ENCODE peak calls at places on chromosomes 5 and 9, in ten cellular contexts. Y is endothelial cell of umbilical vein, Q is ovary, H is left ventricle myocardium inferior, W is right lobe of liver, T is K562, Z is cardiac muscle cell, J is tibial artery, C is sigmoid colon, U is uterus. N is an unnamed sample. For H3K4me1 and H3K27me3, the result is how much of the 10 kb centered on the place peaks cover.

GRCh38 chr5:72065751-72066255 is 41.5 kb upstream of the MAP1B start:
- DNase-seq in Q (no peak), W (no peak), H (no peak), Z (peak), J (no peak), T (no peak), C (no peak), U (no peak), Y (no peak), N (no peak)

GRCh38 chr5:66958984-66959641 is 237.5 kb downstream of the CD180 start:
- DNase-seq in W (peak), Z (peak), C (peak), T (no peak), H (peak), Y (peak), U (peak), Q (peak), J (no peak), N (no peak)

GRCh38 chr5:109805882-109806281 is 116.2 kb downstream of the MAN2A1 start:
- DNase-seq in T (peak), H (no peak), J (no peak), Q (no peak), Y (no peak), U (no peak), C (no peak), W (peak), Z (peak), N (no peak)

GRCh38 chr5:51384281-51384840 is 1.1 kb downstream of the ISL1 start:
- DNase-seq in J (no peak), Z (peak), W (no peak), C (no peak), T (no peak), Q (no peak), H (no peak), U (no peak), Y (peak), N (no peak)

GRCh38 chr9:3525088-3525835 is 539 bp downstream of the RFX3 start:
- DNase-seq in Q (no peak), C (no peak), W (peak), U (no peak), H (peak), Z (peak), Y (peak), J (no peak), T (no peak), N (no peak)

GRCh38 chr5:172417130-172417802 is 37.1 kb downstream of the SH3PXD2B start:
- DNase-seq in H (no peak), Q (no peak), Y (no peak), C (peak), W (no peak), J (no peak), T (no peak), U (no peak), Z (no peak), N (no peak)

GRCh38 chr9:128164332-128164885 is 4.3 kb downstream of the BBLN start:
- DNase-seq in U (no peak), T (no peak), J (no peak), Z (no peak), Y (no peak), C (peak), H (no peak), W (no peak), Q (no peak), N (no peak)

GRCh38 chr5:111469905-111470304 is 42.4 kb downstream of the STARD4 start:
- DNase-seq in H (no peak), T (no peak), C (no peak), J (no peak), U (no peak), Y (no peak), W (no peak), Z (no peak), Q (no peak), N (no peak)

GRCh38 chr9:137478613-137479314 is 19.6 kb upstream of the NSMF start:
- DNase-seq in Y (no peak), C (peak), T (no peak), U (no peak), J (peak), H (no peak), W (peak), Q (no peak), Z (no peak), N (no peak)

GRCh38 chr5:37569466-37569865 is 190.3 kb downstream of the WDR70 start:
- DNase-seq in U (no peak), J (no peak), Q (no peak), Z (no peak), C (no peak), H (no peak), W (no peak), Y (no peak), T (no peak), N (no peak)

GRCh38 chr9:77901771-77902170 is 129.8 kb downstream of the GNAQ start:
- DNase-seq in C (no peak), H (no peak), U (no peak), W (no peak), Y (no peak), Z (no peak), T (no peak), Q (no peak), J (no peak), N (no peak)

GRCh38 chr9:33153001-33153400 is 14.1 kb downstream of the B4GALT1 start:
- DNase-seq in W (no peak), U (no peak), T (no peak), H (no peak), J (no peak), Z (no peak), Q (no peak), Y (no peak), C (no peak), N (no peak)

GRCh38 chr5:135182675-135183074 is 148.6 kb upstream of the PITX1 start:
- DNase-seq in C (no peak), H (no peak), Y (no peak), J (no peak), T (no peak), Q (no peak), Z (no peak), U (no peak), W (no peak), N (no peak)

GRCh38 chr9:27426717-27427645 is 97.1 kb upstream of the IFNK start:
- DNase-seq in H (no peak), Q (no peak), Z (peak), T (no peak), C (no peak), W (no peak), Y (no peak), U (no peak), J (no peak), N (peak)

GRCh38 chr9:136981588-136982231 is 1.1 kb upstream of the LCNL1 start:
- DNase-seq in W (no peak), Q (no peak), Z (peak), T (no peak), J (no peak), U (no peak), H (peak), C (no peak), Y (no peak), N (no peak)

GRCh38 chr9:124428751-124429529 is 13.7 kb upstream of the PSMB7 start:
- DNase-seq in H (no peak), J (no peak), C (peak), Y (no peak), Z (no peak), T (no peak), U (no peak), Q (no peak), W (no peak), N (no peak)

GRCh38 chr9:14547245-14548060 is 145.8 kb downstream of the ZDHHC21 start:
- DNase-seq in W (no peak), J (no peak), U (no peak), Y (no peak), H (no peak), C (no peak), T (no peak), Z (no peak), Q (no peak), N (no peak)

GRCh38 chr5:84378420-84378819 is 6.3 kb downstream of the EDIL3 start:
- DNase-seq in U (no peak), Z (no peak), Q (no peak), C (no peak), J (no peak), T (no peak), W (no peak), Y (no peak), H (no peak), N (no peak)

GRCh38 chr5:79890871-79891249 is 100.2 kb downstream of the MTX3 start:
- DNase-seq in T (no peak), J (no peak), W (no peak), U (no peak), H (no peak), Q (no peak), Z (no peak), Y (no peak), C (no peak), N (no peak)

GRCh38 chr5:16671208-16671607 is 54.4 kb upstream of the RETREG1 start:
- DNase-seq in C (no peak), H (no peak), T (no peak), Z (no peak), Y (no peak), Q (no peak), U (no peak), J (no peak), W (no peak), N (no peak)

GRCh38 chr5:148641735-148642134 is 12.6 kb downstream of the HTR4 start:
- DNase-seq in C (no peak), Q (no peak), W (no peak), U (no peak), H (no peak), J (no peak), T (no peak), Z (no peak), Y (no peak), N (no peak)
- H3K4me1 ChIP-seq in C (under half), Q (under half), W (under half), U (under half), H (under half), J (under half), T (under half), Z (under half), Y (under half), N (under half)

DNA sequence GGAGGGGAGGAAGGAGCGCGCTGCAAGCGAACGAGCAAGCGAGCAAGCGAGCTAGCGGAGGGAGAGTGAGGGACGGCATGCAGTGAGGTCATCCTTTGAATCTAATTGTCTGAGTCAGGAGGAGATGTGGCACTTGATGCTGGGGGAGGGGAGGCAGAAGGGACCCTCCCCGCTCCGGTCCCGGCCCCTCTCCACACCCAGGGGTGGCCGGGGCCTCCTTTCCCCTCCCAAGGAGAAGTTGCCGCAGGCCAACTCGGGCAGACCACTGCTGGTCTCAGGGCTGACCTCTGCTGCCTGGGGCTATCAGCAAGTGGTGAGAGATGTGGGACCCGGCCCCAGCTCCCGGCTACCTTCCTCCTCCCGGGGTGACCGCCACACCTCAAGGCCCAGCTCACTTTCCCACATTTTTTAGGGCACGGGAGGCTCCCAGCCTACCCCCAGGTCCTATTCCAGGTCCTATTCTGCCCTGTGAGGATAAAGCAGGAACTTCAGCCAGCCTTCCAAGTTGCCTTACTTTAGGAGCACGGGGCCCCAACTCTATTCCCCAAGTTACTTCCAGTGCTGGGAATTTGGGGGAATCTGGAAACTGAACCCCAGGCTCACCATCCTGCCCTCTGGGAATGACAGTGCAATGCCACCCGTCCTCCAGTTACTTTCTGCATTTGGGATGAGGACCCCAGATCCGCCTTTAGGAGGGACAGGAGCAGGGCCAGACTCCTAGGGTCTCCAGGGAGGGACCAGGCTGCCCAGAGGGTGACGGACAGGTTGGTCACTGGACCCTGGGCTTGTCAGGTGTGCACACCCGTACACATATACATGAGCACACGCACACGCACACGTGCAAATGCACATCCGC is 11.1 kb downstream of the CNTFR start:
- DNase-seq in Z (peak), Y (peak), C (no peak), T (no peak), Q (no peak), W (no peak), U (no peak), H (no peak), J (no peak), N (no peak)
- H3K27me3 ChIP-seq in Z (under half), Y (half or more), C (half or more), T (under half), Q (under half), W (under half), U (under half), H (half or more), J (half or more), N (under half)

GRCh38 chr5:125412051-125412560 is 665.7 kb upstream of the ZNF608 start:
- DNase-seq in Q (no peak), U (no peak), H (no peak), C (peak), J (no peak), Y (peak), Z (peak), T (no peak), W (no peak), N (peak)

GRCh38 chr5:125410501-125411162 is 664.2 kb upstream of the ZNF608 start:
- DNase-seq in W (no peak), U (no peak), Y (peak), Z (no peak), Q (no peak), J (no peak), T (no peak), H (no peak), C (no peak), N (no peak)

GRCh38 chr5:125413861-125414260 is 667.4 kb upstream of the ZNF608 start:
- DNase-seq in U (no peak), Z (no peak), Y (no peak), J (no peak), Q (no peak), C (no peak), H (no peak), T (no peak), W (no peak), N (no peak)

GRCh38 chr5:125411163-125412050 is 665.0 kb upstream of the ZNF608 start:
- DNase-seq in J (no peak), Q (no peak), Z (peak), W (no peak), H (no peak), T (no peak), Y (no peak), C (peak), U (no peak), N (no peak)

DNA sequence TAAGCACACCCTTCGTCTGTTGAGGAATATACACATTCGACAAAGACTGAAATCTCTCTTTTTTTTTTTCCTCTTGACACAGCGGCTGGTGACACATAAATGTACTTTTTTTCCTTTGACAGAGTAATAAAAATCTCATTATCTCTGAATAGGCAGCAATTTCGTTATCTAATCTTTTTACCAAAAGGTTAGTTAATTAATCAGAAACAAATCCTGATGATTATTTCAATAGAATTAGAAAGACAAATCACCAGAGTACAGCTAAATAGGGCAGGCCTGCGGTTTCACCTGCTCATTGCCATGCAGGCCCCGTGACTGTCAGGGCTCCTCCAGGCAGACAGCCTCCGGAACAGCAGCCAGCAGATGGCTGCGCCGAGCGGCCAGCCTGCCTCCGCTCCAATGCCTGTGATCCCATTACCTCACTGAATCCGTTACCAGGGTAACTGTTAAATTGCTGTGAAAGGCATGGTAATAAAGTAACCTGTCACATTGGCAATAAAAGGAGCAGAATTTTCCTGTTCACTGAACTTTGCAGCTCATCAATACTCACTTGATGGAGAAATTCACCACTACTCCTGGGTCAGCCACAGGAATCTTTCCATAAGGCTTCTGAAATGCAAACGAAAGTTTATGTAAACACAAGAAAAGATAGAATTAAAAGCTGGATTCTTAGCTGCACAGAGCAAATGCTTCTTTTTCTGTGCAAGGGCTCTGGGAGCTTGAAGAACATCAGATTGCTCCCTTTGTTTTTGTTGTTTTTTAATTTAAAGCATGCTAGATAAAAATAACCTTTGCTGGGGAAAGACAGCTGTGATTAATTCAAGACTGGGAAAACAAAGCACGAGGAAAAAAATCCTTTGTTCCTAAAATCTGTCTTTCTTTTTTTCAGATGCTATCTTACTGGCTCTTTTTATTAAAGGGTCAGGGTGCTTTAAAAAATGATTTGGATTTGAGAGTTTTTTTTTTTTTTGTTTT is 666.4 kb upstream of the ZNF608 start:
- DNase-seq in C (peak), Z (peak), J (peak), W (peak), Y (peak), H (peak), T (no peak), Q (peak), U (peak), N (peak)
- TF ChIP-seq CTCF in C (no peak), Z (peak), J (peak), W (no peak), Y (peak), H (peak), T (no peak), Q (no peak), U (no peak), N (no peak)

DNA sequence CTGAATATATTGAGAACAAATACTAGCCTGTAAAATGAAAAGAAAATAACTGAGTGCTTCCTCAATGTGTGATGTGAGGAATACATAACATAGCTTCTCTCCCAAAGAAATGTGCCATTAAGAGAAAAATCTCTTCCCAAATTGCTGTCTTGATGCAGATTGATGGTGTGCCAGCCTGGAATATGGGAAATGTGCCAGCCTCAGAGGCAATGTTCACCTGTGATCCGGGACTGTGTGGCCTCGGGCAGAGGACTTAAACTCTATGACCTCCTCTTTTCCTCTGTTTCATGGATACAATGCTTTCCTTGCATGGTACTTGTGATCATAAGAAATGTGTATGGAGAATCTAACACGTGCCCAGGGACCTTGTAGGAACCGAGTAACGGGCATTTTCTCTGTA is 370.9 kb downstream of the DIRAS2 start:
- DNase-seq in Q (no peak), W (no peak), C (no peak), Y (no peak), H (no peak), T (no peak), Z (no peak), U (no peak), J (no peak), N (no peak)
- H3K4me1 ChIP-seq in Q (under half), W (under half), C (under half), Y (under half), H (under half), T (under half), Z (under half), U (under half), J (under half), N (under half)

DNA sequence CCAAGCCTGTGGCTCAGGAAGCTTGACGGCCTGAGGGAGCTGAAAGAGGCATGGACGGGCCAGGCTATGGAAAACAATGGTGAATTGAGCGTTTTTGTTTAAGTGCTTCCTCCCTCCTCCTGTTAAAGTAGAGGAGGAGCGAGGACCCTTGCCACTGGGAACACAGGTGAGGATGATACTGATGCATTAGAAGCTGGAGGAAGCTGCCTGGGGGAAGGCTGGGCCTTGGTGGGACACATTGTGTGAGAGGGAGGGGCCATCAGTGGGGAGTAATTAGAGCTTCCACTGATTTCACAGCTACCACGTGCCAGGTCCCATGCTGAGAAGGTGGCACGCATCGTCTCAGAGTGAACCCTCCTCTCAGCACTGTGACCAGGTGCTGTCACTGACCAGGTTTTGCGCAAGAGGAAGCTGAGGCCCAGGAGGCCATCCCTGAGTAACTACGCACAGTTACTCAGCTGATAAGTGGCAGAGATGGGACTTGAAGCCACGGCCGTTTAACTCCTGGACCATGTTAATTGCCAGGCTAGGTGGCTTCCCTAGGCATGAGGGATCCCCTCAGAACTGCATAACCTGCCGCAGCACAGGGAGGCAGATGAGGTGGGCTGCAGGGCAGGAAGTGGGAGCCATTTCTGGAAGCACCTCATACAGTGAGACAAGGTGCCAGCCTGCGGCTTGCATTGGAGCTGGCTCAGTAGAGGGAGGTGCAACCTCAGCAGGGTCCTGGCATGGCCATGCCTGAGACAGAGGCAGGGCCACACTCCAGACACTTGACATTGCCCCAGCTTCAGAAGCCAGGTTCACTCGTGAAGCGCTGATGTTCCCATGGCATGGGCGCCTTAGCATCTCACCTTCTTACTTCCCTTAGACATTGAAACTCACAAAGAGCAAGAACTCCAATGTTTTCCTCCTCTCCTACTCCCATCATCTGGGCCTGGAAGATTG is 195.3 kb upstream of the MVB12B start:
- DNase-seq in W (no peak), Q (no peak), J (no peak), Y (no peak), C (no peak), U (no peak), T (no peak), H (no peak), Z (no peak), N (no peak)
- H3K27me3 ChIP-seq in W (under half), Q (under half), J (under half), Y (under half), C (under half), U (under half), T (under half), H (under half), Z (under half), N (under half)

DNA sequence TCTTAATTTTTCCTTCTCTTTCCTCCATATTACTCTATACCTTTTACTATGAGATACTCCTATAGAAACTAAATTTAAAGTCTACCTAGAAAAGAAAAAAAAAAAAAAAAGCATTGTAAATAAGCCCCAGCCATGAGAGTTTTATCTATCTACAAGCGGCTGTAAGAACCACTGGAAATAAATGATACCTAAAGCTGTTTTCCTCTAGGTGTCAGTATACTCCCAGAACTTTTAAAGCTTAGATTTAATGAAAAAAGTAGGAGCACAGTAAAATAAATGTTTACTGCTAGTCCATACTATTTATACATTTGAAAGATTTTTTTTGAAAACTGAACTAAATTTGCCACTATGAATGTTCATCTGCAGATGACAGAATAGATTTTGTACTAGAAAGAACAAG is 26.2 kb downstream of the TYRP1 start:
- DNase-seq in C (no peak), U (no peak), J (no peak), Q (no peak), Z (peak), H (no peak), W (no peak), T (no peak), Y (peak), N (no peak)
- TF ChIP-seq CTCF in C (peak), U (peak), J (peak), Q (peak), Z (peak), H (peak), W (peak), T (peak), Y (peak), N (no peak)